ENCODE peak calls at places on chromosomes 5 and 9, in four cellular contexts. V is skeletal muscle cell, M is caudate nucleus, F is mammary epithelial cell. H is an unnamed sample.

GRCh38 chr5:77784735-77785134 is 8.6 kb upstream of the TBCA start:
- DNase-seq in V (no peak), M (no peak), F (no peak), H (no peak)

GRCh38 chr5:151222769-151223446 is 984 bp downstream of the CCDC69 start:
- DNase-seq in V (no peak), M (no peak), F (no peak), H (no peak)

GRCh38 chr9:935348-935965 is 41.0 kb upstream of the DMRT3 start:
- DNase-seq in V (no peak), M (no peak), F (peak; percentile 17), H (peak; percentile 91)

GRCh38 chr5:61053937-61054336 is 108.3 kb downstream of the SMIM15 start:
- DNase-seq in V (no peak), M (no peak), F (peak; percentile 34), H (no peak)

GRCh38 chr5:137700282-137700680 is 35.6 kb downstream of the KLHL3 start:
- DNase-seq in V (no peak), M (no peak), F (no peak), H (no peak)

GRCh38 chr9:133492061-133493021 is 13.4 kb upstream of the SLC2A6 start:
- DNase-seq in V (no peak), M (no peak), F (peak; percentile 14), H (no peak)

GRCh38 chr5:77642915-77643653 is 4.6 kb upstream of the OTP start:
- DNase-seq in V (no peak), M (no peak), F (no peak), H (no peak)

GRCh38 chr9:123607479-123607878 is 251.5 kb downstream of the CRB2 start:
- DNase-seq in V (no peak), M (no peak), F (no peak), H (no peak)

GRCh38 chr9:131838581-131839280 is 98.9 kb upstream of the RAPGEF1 start:
- DNase-seq in V (no peak), M (no peak), F (no peak), H (no peak)

GRCh38 chr5:141771031-141771430 is 89.0 kb upstream of the ARAP3 start:
- DNase-seq in V (no peak), M (no peak), F (no peak), H (no peak)

GRCh38 chr9:124022201-124023121 is 10.9 kb downstream of the LHX2 start:
- DNase-seq in V (no peak), M (no peak), F (peak; percentile 68), H (no peak)

GRCh38 chr5:73596705-73597328 is 29.2 kb upstream of the ARHGEF28 start:
- DNase-seq in V (no peak), M (no peak), F (no peak), H (no peak)

GRCh38 chr5:109141499-109142200 is 268.1 kb downstream of the PJA2 start:
- DNase-seq in V (no peak), M (no peak), F (no peak), H (no peak)

GRCh38 chr9:133075925-133076324 is 14.1 kb downstream of the CEL start:
- DNase-seq in V (peak; percentile 67), M (no peak), F (peak; percentile 64), H (no peak)

GRCh38 chr5:173035904-173036707 is 20.0 kb upstream of the CREBRF start:
- DNase-seq in V (no peak), M (no peak), F (no peak), H (no peak)

GRCh38 chr9:70111641-70112236 is 68.1 kb downstream of the MAMDC2 start:
- DNase-seq in V (no peak), M (no peak), F (peak; percentile 95), H (no peak)

GRCh38 chr5:116032094-116032517 is at the start of gene ARL14EPL:
- DNase-seq in V (peak; percentile 80), M (no peak), F (peak; percentile 71), H (no peak)

GRCh38 chr5:135830384-135831275 is 3.8 kb upstream of the SLC25A48 start:
- DNase-seq in V (no peak), M (no peak), F (no peak), H (no peak)

GRCh38 chr9:126519660-126520425 is 93.9 kb upstream of the LMX1B start:
- DNase-seq in V (no peak), M (no peak), F (no peak), H (no peak)

GRCh38 chr5:20276061-20276958 is 288.3 kb upstream of the CDH18 start:
- DNase-seq in V (peak; percentile 82), M (no peak), F (peak; percentile 93), H (no peak)

GRCh38 chr9:130616451-130616850 is 37.1 kb downstream of the FUBP3 start:
- DNase-seq in V (no peak), M (no peak), F (no peak), H (no peak)

GRCh38 chr5:1130218-1130946 is 18.5 kb upstream of the SLC12A7 start:
- DNase-seq in V (no peak), M (no peak), F (no peak), H (peak; percentile 75)

GRCh38 chr5:150763023-150763793 is 4.4 kb upstream of the DCTN4 start:
- DNase-seq in V (peak; percentile 95), M (no peak), F (peak; percentile 93), H (peak; percentile 20)

GRCh38 chr9:125088752-125089151 is 54.6 kb downstream of the SCAI start:
- DNase-seq in V (no peak), M (no peak), F (no peak), H (no peak)

GRCh38 chr5:132063090-132063911 is 2.8 kb downstream of the IL3 start:
- DNase-seq in V (no peak), M (peak; percentile 37), F (peak; percentile 28), H (no peak)

GRCh38 chr5:180860273-180860886 is 696 bp downstream of the ZFP62 start:
- DNase-seq in V (no peak), M (no peak), F (no peak), H (peak; percentile 31)

GRCh38 chr5:11890777-11891176 is 13.5 kb downstream of the CTNND2 start:
- DNase-seq in V (no peak), M (no peak), F (no peak), H (no peak)

GRCh38 chr9:107760469-107761242 is 271.1 kb upstream of the KLF4 start:
- DNase-seq in V (no peak), M (no peak), F (no peak), H (no peak)

GRCh38 chr5:176652136-176652535 is 4.9 kb downstream of the TSPAN17 start:
- DNase-seq in V (no peak), M (no peak), F (no peak), H (no peak)

GRCh38 chr5:135251099-135251498 is 147.9 kb downstream of the MACROH2A1 start:
- DNase-seq in V (no peak), M (no peak), F (no peak), H (no peak)

GRCh38 chr5:132771559-132771998 is 5.5 kb downstream of the SEPTIN8 start:
- DNase-seq in V (peak; percentile 32), M (no peak), F (no peak), H (no peak)

GRCh38 chr9:33202552-33203300 is 35.6 kb upstream of the B4GALT1 start:
- DNase-seq in V (peak; percentile 81), M (no peak), F (no peak), H (no peak)

GRCh38 chr9:105280730-105281129 is 36.3 kb downstream of the SLC44A1 start:
- DNase-seq in V (no peak), M (no peak), F (peak; percentile 99), H (no peak)

H was measured in NCI-H1105.